ENCODE peak calls at places on chromosomes 6 and 20, in four cellular contexts. Y is astrocyte of the spinal cord, G is kidney epithelial cell, A is HCT116. C is an unnamed sample.
A peak's percentile ranks its signal among the peaks of the same experiment; 100 is the strongest.

GRCh38 chr20:9516658-9516987 is 2.2 kb downstream of the LAMP5 start:
- DNase-seq in A (no peak), Y (no peak), G (no peak), C (no peak)

GRCh38 chr20:6007094-6007528 is 46.7 kb downstream of the LRRN4 start:
- DNase-seq in Y (no peak), G (no peak), A (no peak), C (no peak)

GRCh38 chr20:18056174-18057105 is 1.3 kb downstream of the OVOL2 start:
- DNase-seq in A (no peak), G (no peak), Y (no peak), C (no peak)

GRCh38 chr6:28161410-28162079 is 19.9 kb downstream of the ZKSCAN8 start:
- DNase-seq in Y (peak; percentile 70), G (no peak), A (no peak), C (no peak)

GRCh38 chr20:6134592-6134991 is 11.8 kb upstream of the FERMT1 start:
- DNase-seq in G (no peak), Y (no peak), A (no peak), C (no peak)

GRCh38 chr6:113328886-113329381 is 528.2 kb upstream of the MARCKS start:
- DNase-seq in A (no peak), G (no peak), Y (peak; percentile 77), C (no peak)

GRCh38 chr20:56769971-56770570 is 141.0 kb downstream of the TFAP2C start:
- DNase-seq in Y (peak; percentile 59), A (no peak), G (no peak), C (no peak)

GRCh38 chr6:79536615-79536968 is 638 bp downstream of the LCA5 start:
- DNase-seq in A (no peak), G (no peak), Y (peak; percentile 63), C (no peak)

GRCh38 chr6:160697826-160698225 is 4.2 kb upstream of the PLG start:
- DNase-seq in G (no peak), A (no peak), Y (no peak), C (no peak)

GRCh38 chr6:160690458-160690857 is 11.6 kb upstream of the PLG start:
- DNase-seq in A (no peak), G (no peak), Y (no peak), C (no peak)

GRCh38 chr6:160691617-160692016 is 10.4 kb upstream of the PLG start:
- DNase-seq in Y (no peak), A (no peak), G (no peak), C (no peak)

GRCh38 chr6:160692369-160692959 is 9.6 kb upstream of the PLG start:
- DNase-seq in G (no peak), A (no peak), Y (no peak), C (no peak)
- TF ChIP-seq CTCF in G (no peak), A (no peak), Y (no peak), C (no peak)

DNA sequence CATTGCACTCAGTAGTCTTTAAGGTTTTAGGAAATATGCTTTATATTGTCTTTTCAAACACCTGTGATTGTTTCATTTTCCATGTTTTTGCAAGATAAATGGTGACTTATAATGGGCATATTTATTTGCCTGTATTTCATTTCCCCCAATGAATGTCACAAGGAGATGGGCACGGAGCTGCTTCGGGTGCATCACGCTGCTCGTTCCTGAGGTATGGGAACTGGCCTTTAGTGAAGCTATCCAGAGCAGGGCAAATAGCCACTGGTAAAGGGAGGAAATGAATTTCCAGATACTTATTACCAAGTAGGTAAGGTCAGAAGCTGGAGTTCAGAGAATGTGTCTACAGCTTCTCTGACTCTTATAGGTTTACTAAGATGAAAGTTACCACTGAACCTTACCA is 3.7 kb downstream of the POU3F2 start:
- DNase-seq in A (no peak), G (no peak), Y (no peak), C (no peak)
- H3K4me3 ChIP-seq in A (no peak overlapping the region), G (no peak overlapping the region), Y (no peak overlapping the region), C (no peak overlapping the region)

GRCh38 chr20:62358728-62359490 is 8.2 kb downstream of the LAMA5 start:
- DNase-seq in G (no peak), A (no peak), Y (no peak), C (no peak)
- TF ChIP-seq CTCF in G (no peak), A (no peak), Y (no peak), C (no peak)

DNA sequence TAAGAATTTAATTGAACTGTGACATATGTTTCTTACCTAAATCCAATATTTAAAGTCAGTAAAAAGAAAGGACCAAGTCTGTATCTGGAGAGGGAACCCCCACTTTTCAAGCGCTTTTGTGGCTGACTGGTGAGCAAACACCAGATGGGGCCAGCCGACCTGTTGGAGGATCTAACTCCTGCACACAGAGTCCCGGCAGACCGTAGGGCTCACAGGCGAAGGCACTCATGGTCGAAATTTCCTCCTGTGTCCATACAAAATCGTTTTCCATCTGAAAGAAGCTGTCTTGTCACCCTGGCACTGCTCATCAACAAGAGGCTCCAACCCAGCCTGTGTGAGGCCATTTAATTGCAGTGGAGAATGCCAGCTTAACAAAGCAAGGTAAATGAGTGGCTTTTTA is 94.0 kb downstream of the SCML4 start:
- DNase-seq in G (no peak), Y (no peak), A (no peak), C (no peak)
- H3K4me3 ChIP-seq in G (no peak overlapping the region), Y (no peak overlapping the region), A (no peak overlapping the region), C (no peak overlapping the region)

GRCh38 chr20:63255911-63256704 is 1.8 kb upstream of the NKAIN4 start:
- DNase-seq in G (no peak), A (no peak), Y (no peak), C (no peak)
- TF ChIP-seq CTCF in G (no peak), A (no peak), Y (no peak), C (no peak)